ENCODE peak calls at places on chromosomes 3 and 15, in six cellular contexts. R is AG09319; K is SJCRH30; X is A172; F is CD8-positive, alpha-beta T cell; A is Panc1. C is an unnamed sample.

GRCh38 chr3:132660056-132660744 is at the start of gene UBA5:
- DNase-seq in F (peak), R (no peak), A (no peak), K (peak), X (peak), C (peak)

GRCh38 chr3:129282727-129283327 is 4.2 kb downstream of the HMCES start:
- DNase-seq in R (no peak), F (no peak), A (no peak), K (no peak), X (no peak), C (no peak)

GRCh38 chr3:56976666-56977560 is 83.6 kb upstream of the SPATA12 start:
- DNase-seq in R (peak), K (peak), X (no peak), A (no peak), F (no peak), C (no peak)

GRCh38 chr3:123723527-123724168 is 138.8 kb upstream of the HACD2 start:
- DNase-seq in F (peak), K (peak), R (no peak), A (peak), X (peak), C (no peak)

GRCh38 chr3:187946981-187947380 is 201.7 kb upstream of the BCL6 start:
- DNase-seq in K (no peak), F (no peak), A (no peak), X (no peak), R (no peak), C (no peak)

GRCh38 chr3:72134989-72135451 is 350.1 kb upstream of the PROK2 start:
- DNase-seq in F (no peak), A (no peak), K (no peak), X (no peak), R (no peak), C (no peak)

GRCh38 chr3:57752307-57752706 is 3.8 kb upstream of the SLMAP start:
- DNase-seq in R (no peak), K (no peak), F (no peak), X (peak), A (peak), C (no peak)

GRCh38 chr3:36803096-36803811 is 38.9 kb upstream of the DCLK3 start:
- DNase-seq in F (no peak), X (no peak), A (no peak), K (no peak), R (no peak), C (peak)

GRCh38 chr3:42983927-42984326 is 4.8 kb downstream of the GASK1A start:
- DNase-seq in F (no peak), A (no peak), X (no peak), R (no peak), K (no peak), C (no peak)

GRCh38 chr15:99131441-99132023 is 26.7 kb downstream of the SYNM start:
- DNase-seq in K (no peak), F (no peak), R (no peak), A (no peak), X (no peak), C (no peak)

GRCh38 chr15:87986786-87987185 is 269.8 kb downstream of the NTRK3 start:
- DNase-seq in A (no peak), K (peak), R (no peak), X (no peak), F (no peak), C (no peak)

GRCh38 chr3:150751781-150752263 is 11.1 kb downstream of the SIAH2 start:
- DNase-seq in F (no peak), K (no peak), R (no peak), X (no peak), A (no peak), C (no peak)

GRCh38 chr15:27427386-27427785 is 456.4 kb downstream of the GABRG3 start:
- DNase-seq in K (no peak), X (no peak), R (no peak), F (no peak), A (no peak), C (no peak)

GRCh38 chr3:59069838-59070237 is 20.0 kb upstream of the CFAP20DC start:
- DNase-seq in R (no peak), K (no peak), F (no peak), X (no peak), A (no peak), C (no peak)

GRCh38 chr3:141407817-141408216 is 39.5 kb downstream of the ZBTB38 start:
- DNase-seq in A (no peak), K (no peak), R (no peak), X (no peak), F (no peak), C (no peak)

GRCh38 chr15:100253640-100254039 is 88.1 kb downstream of the ADAMTS17 start:
- DNase-seq in K (no peak), F (no peak), A (no peak), X (no peak), R (no peak), C (no peak)

GRCh38 chr15:37794947-37795346 is 139.5 kb upstream of the TMCO5A start:
- DNase-seq in F (no peak), A (no peak), R (no peak), K (no peak), X (no peak), C (no peak)

GRCh38 chr3:171459942-171460225 is 321 bp downstream of the TNIK start:
- DNase-seq in F (no peak), X (no peak), A (no peak), K (no peak), R (no peak), C (no peak)

GRCh38 chr3:120174811-120175210 is 80.6 kb upstream of the GSK3B start:
- DNase-seq in F (no peak), X (no peak), R (no peak), A (no peak), K (no peak), C (peak)

GRCh38 chr3:127266186-127266585 is 21.7 kb downstream of the PRR20G start:
- DNase-seq in K (no peak), R (no peak), X (no peak), F (no peak), A (no peak), C (peak)

GRCh38 chr3:123663977-123664376 is 79.1 kb upstream of the HACD2 start:
- DNase-seq in A (no peak), X (no peak), K (peak), F (no peak), R (no peak), C (no peak)

GRCh38 chr15:41235929-41236328 is 4.9 kb downstream of the CHP1 start:
- DNase-seq in R (no peak), X (no peak), A (no peak), K (no peak), F (no peak), C (no peak)

GRCh38 chr15:57548835-57549234 is 42.9 kb upstream of the MYZAP start:
- DNase-seq in R (no peak), K (no peak), A (no peak), X (no peak), F (no peak), C (peak)

GRCh38 chr3:130816873-130817445 is 70.3 kb upstream of the PIK3R4 start:
- DNase-seq in F (no peak), A (no peak), X (no peak), K (peak), R (no peak), C (no peak)

GRCh38 chr3:56467108-56467507 is 1.2 kb downstream of the ERC2 start:
- DNase-seq in R (peak), K (peak), X (peak), F (no peak), A (no peak), C (no peak)

GRCh38 chr3:57001356-57001755 is 59.1 kb upstream of the SPATA12 start:
- DNase-seq in A (no peak), K (no peak), F (no peak), R (no peak), X (no peak), C (no peak)

GRCh38 chr3:98763076-98763475 is at the start of gene ST3GAL6:
- DNase-seq in X (no peak), F (no peak), R (no peak), K (no peak), A (no peak), C (no peak)

GRCh38 chr3:12750658-12751071 is 8.4 kb downstream of the TMEM40 start:
- DNase-seq in F (no peak), X (peak), K (peak), R (peak), A (no peak), C (no peak)

GRCh38 chr3:28835751-28836150 is 445.1 kb upstream of the RBMS3 start:
- DNase-seq in R (no peak), X (no peak), F (no peak), A (no peak), K (peak), C (no peak)

GRCh38 chr15:35061171-35062163 is 23.6 kb downstream of the NANOGP8 start:
- DNase-seq in A (peak), F (no peak), X (peak), K (no peak), R (peak), C (no peak)

GRCh38 chr3:139302084-139302800 is 41.6 kb upstream of the MRPS22 start:
- DNase-seq in X (peak), R (peak), F (no peak), K (peak), A (peak), C (peak)

GRCh38 chr3:143158549-143158988 is 39.0 kb downstream of the CHST2 start:
- DNase-seq in R (no peak), A (no peak), F (no peak), X (no peak), K (peak), C (no peak)

GRCh38 chr3:146777941-146778340 is 172.8 kb upstream of the PLSCR5 start:
- DNase-seq in K (no peak), F (no peak), R (no peak), X (no peak), A (no peak), C (no peak)

GRCh38 chr3:33750216-33750558 is 32.1 kb upstream of the CLASP2 start:
- DNase-seq in K (no peak), A (no peak), F (no peak), R (no peak), X (no peak), C (no peak)

GRCh38 chr15:94306700-94307650 is 75.6 kb downstream of the MCTP2 start:
- DNase-seq in X (peak), F (no peak), K (no peak), A (no peak), R (no peak), C (no peak)

GRCh38 chr3:197308591-197308990 is 10.2 kb upstream of the DLG1 start:
- DNase-seq in A (no peak), K (no peak), X (peak), R (no peak), F (no peak), C (no peak)

GRCh38 chr15:88606437-88606794 is 14.7 kb upstream of the AEN start:
- DNase-seq in K (no peak), F (no peak), R (no peak), X (no peak), A (no peak), C (no peak)

GRCh38 chr3:141379250-141379872 is 11.1 kb downstream of the ZBTB38 start:
- DNase-seq in R (no peak), X (no peak), K (no peak), F (no peak), A (no peak), C (no peak)